ENCODE peak calls at places on chromosomes 11 and 22, in eight cellular contexts. Q is cerebellum; B is NCI-H774; P is brain microvascular endothelial cell; M is stimulated activated CD4-positive, alpha-beta T cell treated with anti-CD3 and anti-CD28 coated beads, Interleukin-4, amount 100 ng/mL, for 48 hours; W is mammary epithelial cell; A is NCI-H2081; V is NCI-H2171. S is an unnamed sample.

GRCh38 chr22:44181033-44181911 is 547 bp downstream of the PARVG start:
- DNase-seq in B (no peak), P (no peak), W (no peak), M (peak), A (no peak), V (no peak), Q (no peak), S (no peak)

GRCh38 chr22:47593291-47593690 is 830.8 kb downstream of the TBC1D22A start:
- DNase-seq in W (no peak), M (no peak), V (no peak), Q (no peak), B (no peak), P (no peak), A (no peak), S (no peak)

GRCh38 chr22:26835929-26836528 is 178.6 kb downstream of the MIAT start:
- DNase-seq in W (peak), Q (no peak), V (no peak), P (peak), B (peak), A (peak), M (peak), S (peak)

GRCh38 chr11:25741886-25742285 is 590.0 kb upstream of the ANO3 start:
- DNase-seq in Q (no peak), M (no peak), V (no peak), A (no peak), B (no peak), P (no peak), W (no peak), S (no peak)

GRCh38 chr11:118194835-118195627 is 18.6 kb upstream of the SCN2B start:
- DNase-seq in B (no peak), Q (peak), V (no peak), M (no peak), P (peak), W (peak), A (peak), S (peak)

GRCh38 chr22:37894939-37895670 is 11.0 kb upstream of the MICALL1 start:
- DNase-seq in B (no peak), W (peak), Q (no peak), M (no peak), V (no peak), A (no peak), P (no peak), S (no peak)

GRCh38 chr11:134701564-134702165 is 289.6 kb upstream of the B3GAT1 start:
- DNase-seq in V (no peak), Q (no peak), M (no peak), A (no peak), B (no peak), W (no peak), P (no peak), S (no peak)

GRCh38 chr11:9802291-9802861 is 138.5 kb downstream of the SWAP70 start:
- DNase-seq in M (no peak), V (no peak), B (no peak), Q (no peak), P (peak), W (peak), A (no peak), S (peak)

GRCh38 chr11:122659676-122660571 is 4.4 kb downstream of the UBASH3B start:
- DNase-seq in A (no peak), V (no peak), Q (no peak), W (no peak), P (no peak), B (no peak), M (no peak), S (no peak)

GRCh38 chr22:36587289-36588154 is 58.6 kb upstream of the EIF3D start:
- DNase-seq in V (no peak), P (peak), A (no peak), Q (peak), W (no peak), B (no peak), M (no peak), S (no peak)

GRCh38 chr11:84430661-84431060 is 1144.5 kb upstream of the CCDC90B start:
- DNase-seq in A (peak), Q (no peak), B (peak), M (no peak), W (no peak), V (no peak), P (no peak), S (no peak)

GRCh38 chr22:46803031-46803880 is 40.8 kb downstream of the TBC1D22A start:
- DNase-seq in Q (peak), V (peak), B (no peak), M (peak), P (no peak), W (peak), A (peak), S (peak)

GRCh38 chr11:9982127-9982795 is 311.8 kb downstream of the SBF2 start:
- DNase-seq in P (peak), V (no peak), M (no peak), W (peak), Q (no peak), B (no peak), A (no peak), S (no peak)

GRCh38 chr11:18383388-18384156 is 10.8 kb upstream of the LDHA start:
- DNase-seq in Q (peak), V (no peak), B (peak), A (peak), P (peak), W (peak), M (peak), S (no peak)

GRCh38 chr11:2343502-2343901 is 33.6 kb upstream of the CD81 start:
- DNase-seq in Q (no peak), M (no peak), V (no peak), W (no peak), A (no peak), B (no peak), P (no peak), S (no peak)

S was measured in NCI-H1105 treated with DMSO at 0.1 percent for 48 hours.